ENCODE peak calls at places on chromosomes 13 and 19, in eight cellular contexts. One of them, this sample, is unnamed.

GRCh38 chr19:53254451-53255341 is at the start of gene ZNF677:
- DNase-seq in tibial nerve: peak; percentile 74
- DNase-seq in brain microvascular endothelial cell: peak; percentile 70
- DNase-seq in dorsolateral prefrontal cortex: peak; percentile 94
- DNase-seq in hepatocyte: peak; percentile 92
- DNase-seq in left ventricle myocardium inferior: peak; percentile 94
- DNase-seq in tibial artery: peak; percentile 96
- DNase-seq in CD8-positive, alpha-beta T cell: peak; percentile 76
- DNase-seq in this sample: peak; percentile 90

GRCh38 chr19:30596813-30597399 is 224.7 kb downstream of the ZNF536 start:
- DNase-seq in left ventricle myocardium inferior: no peak
- DNase-seq in dorsolateral prefrontal cortex: no peak
- DNase-seq in CD8-positive, alpha-beta T cell: no peak
- DNase-seq in brain microvascular endothelial cell: no peak
- DNase-seq in tibial artery: no peak
- DNase-seq in tibial nerve: no peak
- DNase-seq in hepatocyte: no peak
- DNase-seq in this sample: no peak

GRCh38 chr19:47755065-47755761 is 9.9 kb downstream of the NOP53 start:
- DNase-seq in CD8-positive, alpha-beta T cell: no peak
- DNase-seq in hepatocyte: no peak
- DNase-seq in left ventricle myocardium inferior: no peak
- DNase-seq in tibial artery: no peak
- DNase-seq in dorsolateral prefrontal cortex: no peak
- DNase-seq in tibial nerve: no peak
- DNase-seq in brain microvascular endothelial cell: no peak
- DNase-seq in this sample: no peak

GRCh38 chr13:98377635-98378378 is 199.1 kb downstream of the STK24 start:
- DNase-seq in tibial nerve: no peak
- DNase-seq in dorsolateral prefrontal cortex: no peak
- DNase-seq in left ventricle myocardium inferior: no peak
- DNase-seq in tibial artery: no peak
- DNase-seq in CD8-positive, alpha-beta T cell: no peak
- DNase-seq in hepatocyte: no peak
- DNase-seq in brain microvascular endothelial cell: no peak
- DNase-seq in this sample: no peak

GRCh38 chr19:50720181-50720920 is 749 bp upstream of the SHANK1 start:
- DNase-seq in left ventricle myocardium inferior: no peak
- DNase-seq in tibial artery: no peak
- DNase-seq in CD8-positive, alpha-beta T cell: no peak
- DNase-seq in brain microvascular endothelial cell: no peak
- DNase-seq in tibial nerve: no peak
- DNase-seq in hepatocyte: no peak
- DNase-seq in dorsolateral prefrontal cortex: no peak
- DNase-seq in this sample: no peak

GRCh38 chr13:109256866-109257760 is 529.3 kb downstream of the IRS2 start:
- DNase-seq in tibial artery: no peak
- DNase-seq in CD8-positive, alpha-beta T cell: no peak
- DNase-seq in brain microvascular endothelial cell: peak; percentile 96
- DNase-seq in tibial nerve: no peak
- DNase-seq in dorsolateral prefrontal cortex: no peak
- DNase-seq in hepatocyte: peak; percentile 80
- DNase-seq in left ventricle myocardium inferior: no peak
- DNase-seq in this sample: no peak

GRCh38 chr19:39998511-39998910 is 1.7 kb downstream of the ZNF546 start:
- DNase-seq in brain microvascular endothelial cell: no peak
- DNase-seq in left ventricle myocardium inferior: no peak
- DNase-seq in CD8-positive, alpha-beta T cell: no peak
- DNase-seq in hepatocyte: no peak
- DNase-seq in dorsolateral prefrontal cortex: no peak
- DNase-seq in tibial artery: no peak
- DNase-seq in tibial nerve: no peak
- DNase-seq in this sample: no peak

GRCh38 chr13:33472446-33472845 is 186.9 kb upstream of the STARD13 start:
- DNase-seq in left ventricle myocardium inferior: no peak
- DNase-seq in CD8-positive, alpha-beta T cell: no peak
- DNase-seq in tibial artery: no peak
- DNase-seq in brain microvascular endothelial cell: no peak
- DNase-seq in tibial nerve: no peak
- DNase-seq in dorsolateral prefrontal cortex: no peak
- DNase-seq in hepatocyte: no peak
- DNase-seq in this sample: no peak

GRCh38 chr19:28472111-28472510 is 740.8 kb downstream of the UQCRFS1 start:
- DNase-seq in hepatocyte: no peak
- DNase-seq in tibial nerve: no peak
- DNase-seq in CD8-positive, alpha-beta T cell: no peak
- DNase-seq in tibial artery: no peak
- DNase-seq in brain microvascular endothelial cell: no peak
- DNase-seq in left ventricle myocardium inferior: no peak
- DNase-seq in dorsolateral prefrontal cortex: no peak
- DNase-seq in this sample: no peak

GRCh38 chr19:3151563-3152430 is 16.0 kb downstream of the GNA15 start:
- DNase-seq in tibial nerve: no peak
- DNase-seq in dorsolateral prefrontal cortex: no peak
- DNase-seq in brain microvascular endothelial cell: no peak
- DNase-seq in tibial artery: no peak
- DNase-seq in left ventricle myocardium inferior: no peak
- DNase-seq in hepatocyte: no peak
- DNase-seq in CD8-positive, alpha-beta T cell: no peak
- DNase-seq in this sample: no peak

DNA sequence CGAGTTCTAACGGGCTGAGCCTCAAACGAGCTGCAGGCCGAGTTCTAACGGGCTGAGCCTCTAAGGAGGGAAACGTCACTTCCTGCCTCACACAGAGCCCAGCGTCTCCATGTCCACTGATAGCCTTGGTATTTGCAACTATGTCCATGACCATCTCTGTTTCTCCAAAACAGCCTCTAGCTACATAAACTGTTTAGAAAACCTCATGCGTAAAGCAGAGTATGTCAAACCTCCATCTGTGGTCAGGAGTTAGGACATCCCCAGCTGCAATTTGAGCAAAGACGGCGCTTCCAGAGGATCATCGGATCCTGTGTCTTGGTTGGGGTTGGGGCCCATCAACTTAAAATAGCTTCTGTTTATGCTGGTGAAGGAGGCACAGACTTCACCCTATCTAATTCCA is 20.8 kb downstream of the RASA3 start:
- DNase-seq in dorsolateral prefrontal cortex: no peak
- DNase-seq in hepatocyte: no peak
- DNase-seq in tibial nerve: peak; percentile 8
- DNase-seq in left ventricle myocardium inferior: no peak
- DNase-seq in brain microvascular endothelial cell: no peak
- DNase-seq in tibial artery: peak; percentile 24
- DNase-seq in CD8-positive, alpha-beta T cell: no peak
- DNase-seq in this sample: no peak
- H3K27ac ChIP-seq in dorsolateral prefrontal cortex: no peak overlapping the region
- H3K27ac ChIP-seq in hepatocyte: peak overlapping the region; percentile 85
- H3K27ac ChIP-seq in tibial nerve: no peak overlapping the region
- H3K27ac ChIP-seq in left ventricle myocardium inferior: no peak overlapping the region
- H3K27ac ChIP-seq in brain microvascular endothelial cell: peak overlapping the region; percentile 5
- H3K27ac ChIP-seq in tibial artery: no peak overlapping the region
- H3K27ac ChIP-seq in CD8-positive, alpha-beta T cell: peak overlapping the region; percentile 36
- H3K27ac ChIP-seq in this sample: no peak overlapping the region

GRCh38 chr19:36528921-36529518 is 949 bp upstream of the ZNF260 start:
- DNase-seq in brain microvascular endothelial cell: no peak
- DNase-seq in tibial artery: no peak
- DNase-seq in hepatocyte: peak; percentile 39
- DNase-seq in tibial nerve: no peak
- DNase-seq in CD8-positive, alpha-beta T cell: peak; percentile 18
- DNase-seq in left ventricle myocardium inferior: no peak
- DNase-seq in dorsolateral prefrontal cortex: no peak
- DNase-seq in this sample: no peak

GRCh38 chr19:36528194-36528920 is at the start of gene ZNF260:
- DNase-seq in CD8-positive, alpha-beta T cell: peak; percentile 93
- DNase-seq in tibial artery: peak; percentile 98
- DNase-seq in hepatocyte: peak; percentile 98
- DNase-seq in tibial nerve: peak; percentile 89
- DNase-seq in left ventricle myocardium inferior: peak; percentile 98
- DNase-seq in brain microvascular endothelial cell: peak; percentile 97
- DNase-seq in dorsolateral prefrontal cortex: peak; percentile 98
- DNase-seq in this sample: peak; percentile 97

GRCh38 chr19:36527873-36528193 is 238 bp downstream of the ZNF260 start:
- DNase-seq in left ventricle myocardium inferior: no peak
- DNase-seq in CD8-positive, alpha-beta T cell: no peak
- DNase-seq in hepatocyte: no peak
- DNase-seq in brain microvascular endothelial cell: no peak
- DNase-seq in tibial artery: no peak
- DNase-seq in dorsolateral prefrontal cortex: no peak
- DNase-seq in tibial nerve: no peak
- DNase-seq in this sample: no peak

GRCh38 chr19:36524617-36525016 is 3.5 kb downstream of the ZNF260 start:
- DNase-seq in tibial artery: no peak
- DNase-seq in hepatocyte: no peak
- DNase-seq in CD8-positive, alpha-beta T cell: no peak
- DNase-seq in dorsolateral prefrontal cortex: no peak
- DNase-seq in brain microvascular endothelial cell: no peak
- DNase-seq in left ventricle myocardium inferior: no peak
- DNase-seq in tibial nerve: no peak
- DNase-seq in this sample: no peak

DNA sequence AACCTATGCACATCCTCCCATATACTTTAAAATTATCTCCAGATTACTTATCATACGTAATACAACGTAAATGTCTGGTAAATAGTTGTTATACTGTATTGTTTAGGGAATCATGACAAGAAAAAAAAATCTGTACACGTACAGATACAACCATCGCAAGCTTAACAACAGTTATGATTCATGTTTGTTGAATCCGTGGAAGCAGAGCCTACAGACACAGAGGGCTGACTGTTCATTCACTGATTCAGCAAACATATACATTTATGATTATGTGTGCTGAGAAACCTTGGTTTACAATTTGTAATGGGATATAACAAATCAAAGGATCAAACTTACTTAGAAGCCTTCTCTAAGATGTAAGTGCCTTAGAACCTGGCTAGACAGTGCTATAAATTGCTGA is 1.5 kb downstream of the ZNF260 start:
- DNase-seq in hepatocyte: no peak
- DNase-seq in dorsolateral prefrontal cortex: no peak
- DNase-seq in left ventricle myocardium inferior: no peak
- DNase-seq in tibial artery: no peak
- DNase-seq in brain microvascular endothelial cell: no peak
- DNase-seq in tibial nerve: no peak
- DNase-seq in CD8-positive, alpha-beta T cell: no peak
- DNase-seq in this sample: no peak
- H3K4me3 ChIP-seq in hepatocyte: peak overlapping the region; percentile 29
- H3K4me3 ChIP-seq in dorsolateral prefrontal cortex: no peak overlapping the region
- H3K4me3 ChIP-seq in left ventricle myocardium inferior: peak overlapping the region; percentile 73
- H3K4me3 ChIP-seq in tibial artery: no peak overlapping the region
- H3K4me3 ChIP-seq in brain microvascular endothelial cell: no peak overlapping the region
- H3K4me3 ChIP-seq in tibial nerve: no peak overlapping the region
- H3K4me3 ChIP-seq in CD8-positive, alpha-beta T cell: no peak overlapping the region
- H3K4me3 ChIP-seq in this sample: no peak overlapping the region

GRCh38 chr13:41458939-41459753 is 1.8 kb downstream of the RGCC start:
- DNase-seq in hepatocyte: peak; percentile 37
- DNase-seq in tibial artery: peak; percentile 73
- DNase-seq in dorsolateral prefrontal cortex: no peak
- DNase-seq in CD8-positive, alpha-beta T cell: peak; percentile 69
- DNase-seq in tibial nerve: no peak
- DNase-seq in brain microvascular endothelial cell: peak; percentile 51
- DNase-seq in left ventricle myocardium inferior: peak; percentile 26
- DNase-seq in this sample: no peak

GRCh38 chr13:41457589-41458186 is 338 bp downstream of the RGCC start:
- DNase-seq in CD8-positive, alpha-beta T cell: peak; percentile 50
- DNase-seq in left ventricle myocardium inferior: peak; percentile 25
- DNase-seq in hepatocyte: peak; percentile 13
- DNase-seq in tibial nerve: no peak
- DNase-seq in brain microvascular endothelial cell: no peak
- DNase-seq in dorsolateral prefrontal cortex: no peak
- DNase-seq in tibial artery: no peak
- DNase-seq in this sample: no peak

GRCh38 chr13:41455725-41456419 is 1.5 kb upstream of the RGCC start:
- DNase-seq in tibial artery: no peak
- DNase-seq in hepatocyte: no peak
- DNase-seq in left ventricle myocardium inferior: no peak
- DNase-seq in brain microvascular endothelial cell: no peak
- DNase-seq in tibial nerve: no peak
- DNase-seq in CD8-positive, alpha-beta T cell: no peak
- DNase-seq in dorsolateral prefrontal cortex: no peak
- DNase-seq in this sample: no peak

GRCh38 chr13:41458187-41458938 is 1.0 kb downstream of the RGCC start:
- DNase-seq in brain microvascular endothelial cell: no peak
- DNase-seq in tibial nerve: no peak
- DNase-seq in hepatocyte: peak; percentile 47
- DNase-seq in dorsolateral prefrontal cortex: no peak
- DNase-seq in tibial artery: no peak
- DNase-seq in CD8-positive, alpha-beta T cell: peak; percentile 53
- DNase-seq in left ventricle myocardium inferior: peak; percentile 26
- DNase-seq in this sample: no peak

GRCh38 chr13:41456768-41457588 is at the start of gene RGCC:
- DNase-seq in CD8-positive, alpha-beta T cell: peak; percentile 93
- DNase-seq in left ventricle myocardium inferior: peak; percentile 81
- DNase-seq in hepatocyte: peak; percentile 83
- DNase-seq in tibial nerve: peak; percentile 64
- DNase-seq in dorsolateral prefrontal cortex: peak; percentile 78
- DNase-seq in tibial artery: peak; percentile 86
- DNase-seq in brain microvascular endothelial cell: peak; percentile 61
- DNase-seq in this sample: peak; percentile 83
- TF ChIP-seq CTCF in CD8-positive, alpha-beta T cell: no peak
- TF ChIP-seq CTCF in left ventricle myocardium inferior: no peak
- TF ChIP-seq CTCF in hepatocyte: no peak
- TF ChIP-seq CTCF in tibial nerve: no peak
- TF ChIP-seq CTCF in dorsolateral prefrontal cortex: no peak
- TF ChIP-seq CTCF in tibial artery: no peak
- TF ChIP-seq CTCF in brain microvascular endothelial cell: no peak
- TF ChIP-seq CTCF in this sample: no peak

GRCh38 chr13:48220592-48221300 is 12.3 kb upstream of the ITM2B start:
- DNase-seq in dorsolateral prefrontal cortex: no peak
- DNase-seq in tibial artery: no peak
- DNase-seq in brain microvascular endothelial cell: no peak
- DNase-seq in tibial nerve: no peak
- DNase-seq in hepatocyte: no peak
- DNase-seq in CD8-positive, alpha-beta T cell: no peak
- DNase-seq in left ventricle myocardium inferior: no peak
- DNase-seq in this sample: no peak

GRCh38 chr13:48222358-48223015 is 10.5 kb upstream of the ITM2B start:
- DNase-seq in left ventricle myocardium inferior: peak; percentile 46
- DNase-seq in hepatocyte: no peak
- DNase-seq in tibial nerve: peak; percentile 37
- DNase-seq in tibial artery: peak; percentile 73
- DNase-seq in brain microvascular endothelial cell: no peak
- DNase-seq in dorsolateral prefrontal cortex: no peak
- DNase-seq in CD8-positive, alpha-beta T cell: no peak
- DNase-seq in this sample: no peak

GRCh38 chr13:48221301-48222190 is 11.5 kb upstream of the ITM2B start:
- DNase-seq in left ventricle myocardium inferior: no peak
- DNase-seq in CD8-positive, alpha-beta T cell: no peak
- DNase-seq in tibial artery: no peak
- DNase-seq in dorsolateral prefrontal cortex: no peak
- DNase-seq in tibial nerve: no peak
- DNase-seq in brain microvascular endothelial cell: no peak
- DNase-seq in hepatocyte: no peak
- DNase-seq in this sample: no peak

DNA sequence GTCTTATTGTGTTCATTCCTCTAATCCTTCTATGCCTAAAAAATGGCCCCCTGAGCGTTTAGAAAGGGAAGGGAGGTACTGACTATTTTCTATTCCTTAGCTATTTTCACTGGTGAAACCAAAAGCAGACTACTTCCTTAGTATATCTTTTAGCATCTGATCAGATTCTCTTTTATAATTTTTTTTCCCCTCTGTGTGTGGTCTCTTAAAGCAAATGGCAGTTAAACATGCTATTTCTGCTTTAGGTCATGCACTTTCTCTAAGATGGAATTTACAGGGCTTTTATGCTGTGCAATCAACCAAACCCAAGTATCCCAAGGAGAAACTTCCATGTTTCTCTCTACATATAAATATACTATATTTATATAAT is 10.0 kb upstream of the ITM2B start:
- DNase-seq in tibial artery: no peak
- DNase-seq in CD8-positive, alpha-beta T cell: no peak
- DNase-seq in hepatocyte: no peak
- DNase-seq in tibial nerve: no peak
- DNase-seq in dorsolateral prefrontal cortex: no peak
- DNase-seq in brain microvascular endothelial cell: no peak
- DNase-seq in left ventricle myocardium inferior: no peak
- DNase-seq in this sample: no peak
- H3K27ac ChIP-seq in tibial artery: peak overlapping the region; percentile 68
- H3K27ac ChIP-seq in CD8-positive, alpha-beta T cell: peak overlapping the region; percentile 29
- H3K27ac ChIP-seq in hepatocyte: peak overlapping the region; percentile 73
- H3K27ac ChIP-seq in tibial nerve: peak overlapping the region; percentile 86
- H3K27ac ChIP-seq in dorsolateral prefrontal cortex: no peak overlapping the region
- H3K27ac ChIP-seq in brain microvascular endothelial cell: peak overlapping the region; percentile 57
- H3K27ac ChIP-seq in left ventricle myocardium inferior: peak overlapping the region; percentile 87
- H3K27ac ChIP-seq in this sample: peak overlapping the region; percentile 49

This sample was measured in coronary artery.